ENCODE peak calls at places on chromosomes 13 and 19, in six cellular contexts. Y is neural progenitor cell, M is transverse colon, T is astrocyte, F is PC-9, J is H9. H is an unnamed sample.

GRCh38 chr13:23588576-23589141 is 18.4 kb downstream of the TNFRSF19 start:
- DNase-seq in M (no peak), Y (no peak), T (no peak), F (no peak), J (no peak), H (no peak)

GRCh38 chr19:17089238-17089637 is 13.7 kb downstream of the MYO9B start:
- DNase-seq in F (no peak), J (no peak), M (no peak), T (peak), Y (no peak), H (no peak)

GRCh38 chr19:11535792-11536595 is 2.7 kb upstream of the CNN1 start:
- DNase-seq in Y (peak), T (peak), J (peak), F (peak), M (peak), H (peak)

GRCh38 chr19:16462757-16463250 is 9.0 kb downstream of the EPS15L1 start:
- DNase-seq in F (peak), Y (no peak), T (peak), M (peak), J (no peak), H (no peak)

GRCh38 chr19:33199441-33200265 is 5.5 kb downstream of the LRP3 start:
- DNase-seq in M (no peak), T (no peak), F (no peak), J (no peak), Y (no peak), H (no peak)

GRCh38 chr13:59728896-59729545 is 434.7 kb downstream of the DIAPH3 start:
- DNase-seq in F (no peak), M (no peak), J (no peak), T (no peak), Y (no peak), H (no peak)

GRCh38 chr19:43778651-43779050 is 2.1 kb downstream of the KCNN4 start:
- DNase-seq in J (no peak), T (no peak), F (no peak), Y (no peak), M (no peak), H (no peak)

GRCh38 chr13:34025746-34026145 is 207.8 kb downstream of the RFC3 start:
- DNase-seq in M (no peak), F (no peak), Y (no peak), J (no peak), T (peak), H (no peak)

GRCh38 chr13:91946498-91947070 is 548.2 kb downstream of the GPC5 start:
- DNase-seq in F (no peak), M (no peak), Y (peak), T (peak), J (no peak), H (peak)

GRCh38 chr19:10726268-10726667 is 8.4 kb downstream of the DNM2 start:
- DNase-seq in J (no peak), Y (no peak), F (no peak), M (no peak), T (no peak), H (peak)

GRCh38 chr13:113527272-113527958 is 36.9 kb upstream of the DCUN1D2 start:
- DNase-seq in M (no peak), T (no peak), J (peak), Y (no peak), F (no peak), H (no peak)

GRCh38 chr19:45766919-45767346 is 2.1 kb downstream of the SIX5 start:
- DNase-seq in T (no peak), J (no peak), Y (peak), F (peak), M (no peak), H (peak)

GRCh38 chr19:14383556-14383897 is 2.3 kb downstream of the ADGRE5 start:
- DNase-seq in M (peak), F (no peak), J (no peak), T (no peak), Y (no peak), H (no peak)

GRCh38 chr13:76213423-76213904 is 577.3 kb downstream of the LMO7 start:
- DNase-seq in Y (no peak), T (no peak), F (no peak), J (no peak), M (no peak), H (no peak)

GRCh38 chr13:85557651-85558050 is 241.6 kb downstream of the SLITRK6 start:
- DNase-seq in Y (no peak), J (no peak), T (no peak), M (no peak), F (no peak), H (no peak)

GRCh38 chr19:5952193-5953033 is 25.5 kb downstream of the RANBP3 start:
- DNase-seq in Y (no peak), F (no peak), J (no peak), T (no peak), M (no peak), H (no peak)

GRCh38 chr13:44759723-44760360 is 183.7 kb upstream of the TSC22D1 start:
- DNase-seq in T (peak), Y (no peak), J (no peak), M (no peak), F (peak), H (no peak)

GRCh38 chr19:32566246-32566830 is 14.7 kb upstream of the PDCD5 start:
- DNase-seq in Y (no peak), F (no peak), T (no peak), J (no peak), M (no peak), H (no peak)

GRCh38 chr19:51031880-51032225 is 2.9 kb downstream of the KLK12 start:
- DNase-seq in T (no peak), F (no peak), M (no peak), Y (no peak), J (no peak), H (no peak)

GRCh38 chr13:72643339-72643989 is 84.0 kb downstream of the MZT1 start:
- DNase-seq in M (peak), J (no peak), F (peak), Y (peak), T (peak), H (peak)

GRCh38 chr19:10640361-10640760 is 13.8 kb upstream of the ILF3 start:
- DNase-seq in M (peak), J (no peak), T (no peak), F (no peak), Y (no peak), H (no peak)

GRCh38 chr13:32443111-32443510 is 15.2 kb upstream of the N4BP2L1 start:
- DNase-seq in F (no peak), M (peak), Y (no peak), J (no peak), T (no peak), H (peak)

GRCh38 chr13:74129500-74130144 is 4.6 kb downstream of the KLF12 start:
- DNase-seq in M (peak), F (peak), Y (no peak), J (no peak), T (no peak), H (no peak)

GRCh38 chr19:35264281-35265125 is 4.3 kb upstream of the USF2 start:
- DNase-seq in T (no peak), J (peak), Y (no peak), M (peak), F (no peak), H (peak)

GRCh38 chr13:99415014-99415650 is 86.1 kb upstream of the TM9SF2 start:
- DNase-seq in T (no peak), F (no peak), Y (no peak), J (no peak), M (no peak), H (no peak)

GRCh38 chr13:106701810-106702341 is 133.9 kb upstream of the ARGLU1 start:
- DNase-seq in M (no peak), Y (no peak), F (no peak), T (no peak), J (no peak), H (no peak)

GRCh38 chr19:2579678-2580280 is 103.9 kb downstream of the GADD45B start:
- DNase-seq in T (no peak), M (no peak), F (no peak), J (no peak), Y (no peak), H (no peak)

GRCh38 chr19:48569814-48570213 is 17.8 kb downstream of the SULT2B1 start:
- DNase-seq in J (no peak), F (no peak), M (no peak), T (peak), Y (peak), H (no peak)

GRCh38 chr13:24267801-24268200 is 41.6 kb upstream of the C1QTNF9 start:
- DNase-seq in F (no peak), T (no peak), M (no peak), J (no peak), Y (no peak), H (no peak)

GRCh38 chr13:97238883-97239282 is 16.8 kb downstream of the MBNL2 start:
- DNase-seq in F (no peak), M (no peak), Y (no peak), J (no peak), T (no peak), H (no peak)

GRCh38 chr19:45922281-45922680 is 7.7 kb upstream of the NANOS2 start:
- DNase-seq in M (no peak), J (peak), T (no peak), F (no peak), Y (peak), H (no peak)

GRCh38 chr13:36915106-36915505 is 4.9 kb downstream of the SMAD9 start:
- DNase-seq in T (no peak), F (no peak), Y (no peak), J (no peak), M (no peak), H (no peak)

GRCh38 chr19:5434970-5435641 is 20.1 kb upstream of the ZNRF4 start:
- DNase-seq in T (peak), Y (no peak), M (no peak), J (no peak), F (no peak), H (no peak)

GRCh38 chr19:35995655-35995993 is 636 bp downstream of the SDHAF1 start:
- DNase-seq in Y (peak), M (peak), F (no peak), J (peak), T (no peak), H (peak)

GRCh38 chr13:27925220-27925991 is 5.6 kb downstream of the PDX1 start:
- DNase-seq in Y (no peak), F (no peak), T (no peak), M (no peak), J (no peak), H (no peak)
- H3K27ac ChIP-seq in Y (no peak), F (no peak), T (no peak), M (no peak), J (no peak), H (no peak)

GRCh38 chr19:18439025-18439909 is 1.3 kb upstream of the ISYNA1 start:
- DNase-seq in M (no peak), J (no peak), F (no peak), Y (peak), T (peak), H (peak)

GRCh38 chr19:18441804-18442788 is 4.2 kb upstream of the ISYNA1 start:
- DNase-seq in Y (no peak), J (no peak), F (no peak), M (no peak), T (no peak), H (no peak)

GRCh38 chr19:18440936-18441803 is 3.2 kb upstream of the ISYNA1 start:
- DNase-seq in F (no peak), M (no peak), Y (no peak), T (no peak), J (no peak), H (peak)

GRCh38 chr19:18439910-18440237 is 1.9 kb upstream of the ISYNA1 start:
- DNase-seq in F (no peak), T (no peak), J (no peak), Y (no peak), M (no peak), H (no peak)

DNA sequence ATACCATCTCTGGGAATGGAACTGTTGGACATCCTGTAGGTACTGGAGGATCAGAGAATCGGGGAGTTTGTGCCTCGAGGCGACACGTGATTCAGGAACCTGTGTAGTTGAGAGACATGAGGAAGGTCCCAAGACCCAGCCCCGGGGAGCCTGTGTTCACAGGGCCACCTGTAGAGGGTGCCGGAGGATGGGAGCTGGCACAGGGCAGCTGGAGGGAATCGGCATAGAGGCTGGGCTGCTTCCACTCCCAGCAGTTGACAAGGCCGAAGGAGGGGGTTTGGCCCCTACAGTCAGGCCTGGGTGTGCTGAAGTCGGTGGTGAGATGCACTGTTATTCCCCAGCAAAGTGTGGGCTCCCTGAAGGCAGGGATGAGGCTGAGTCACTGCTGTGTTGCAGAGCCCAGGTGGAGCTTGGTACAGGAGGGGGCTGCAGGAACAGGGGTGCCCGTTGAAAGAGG is 2.5 kb upstream of the ISYNA1 start:
- DNase-seq in Y (no peak), F (peak), M (no peak), J (no peak), T (no peak), H (no peak)
- TF ChIP-seq CTCF in Y (peak), F (peak), M (peak), J (peak), T (no peak), H (no peak)

DNA sequence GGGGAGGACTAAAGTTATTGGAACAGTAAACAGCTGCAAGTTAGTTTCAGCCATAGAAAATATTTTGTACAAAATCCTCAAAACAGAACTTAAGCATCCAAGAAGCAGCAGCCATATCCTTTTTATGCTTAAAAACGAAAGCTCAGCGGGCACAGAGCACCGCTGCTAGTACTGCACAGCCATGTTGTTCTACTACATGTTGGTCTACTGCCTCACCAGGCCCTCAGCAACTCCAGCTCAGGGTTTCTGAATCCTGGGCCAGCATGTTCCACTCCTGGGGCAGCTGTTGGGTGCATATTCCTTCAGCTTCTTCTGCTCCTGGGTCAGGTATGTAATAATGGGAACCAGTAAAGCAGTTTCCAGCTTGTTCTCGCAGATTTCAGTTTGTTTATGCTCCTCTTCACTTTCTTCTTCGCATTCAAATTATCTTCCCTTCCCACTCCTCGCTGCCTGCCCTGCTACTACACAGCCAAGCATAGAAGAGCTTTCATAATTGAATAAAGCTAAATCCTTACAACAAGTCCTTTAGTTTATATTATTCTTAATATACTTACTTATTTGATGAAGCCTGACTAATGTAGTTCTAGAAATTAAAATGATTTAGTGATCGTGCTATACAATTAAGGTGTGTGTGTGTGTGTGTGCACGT is 820.5 kb upstream of the ATXN8OS start:
- DNase-seq in J (no peak), F (no peak), Y (no peak), M (no peak), T (no peak), H (no peak)
- H3K27ac ChIP-seq in J (no peak), F (no peak), Y (no peak), M (no peak), T (no peak), H (no peak)

DNA sequence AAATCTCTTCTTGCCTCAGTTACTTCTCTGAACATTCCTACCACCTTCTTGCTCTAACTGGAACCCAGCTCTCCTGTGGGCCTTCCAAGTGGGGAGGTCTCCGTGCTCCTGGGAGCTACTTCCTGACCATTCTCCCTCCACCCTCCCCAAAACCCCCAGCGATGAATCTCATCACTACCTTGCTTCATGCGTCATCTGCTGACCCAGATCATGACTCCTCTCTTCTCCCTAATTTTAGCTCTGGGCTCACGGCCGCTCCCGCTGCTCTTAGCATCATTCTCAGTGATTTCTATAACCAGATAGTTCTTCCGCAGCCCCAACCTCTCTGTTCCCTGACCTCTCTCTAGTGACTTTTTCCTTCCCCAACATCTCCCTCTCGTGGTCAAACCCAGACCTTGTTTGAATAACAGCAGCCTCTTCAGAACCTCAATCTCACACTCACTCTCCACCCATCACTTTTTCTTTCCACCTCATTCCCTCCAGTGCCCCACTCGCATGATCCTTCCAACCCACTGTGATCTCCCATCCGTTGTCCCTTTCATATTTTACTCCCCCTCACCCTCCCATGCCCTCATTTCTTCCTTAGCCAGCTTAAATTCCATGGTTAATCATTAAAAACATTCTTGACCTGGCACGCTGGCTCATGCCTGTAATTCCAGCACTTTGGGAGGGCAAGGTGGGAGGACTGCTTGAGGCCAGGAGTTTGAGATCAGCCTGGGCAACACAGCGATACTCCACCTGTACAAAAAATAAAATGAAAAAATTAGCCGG is 21.8 kb downstream of the MRPS12 start:
- DNase-seq in J (peak), M (peak), T (no peak), F (peak), Y (peak), H (peak)
- TF ChIP-seq CTCF in J (peak), M (peak), T (peak), F (peak), Y (peak), H (no peak)

GRCh38 chr19:38698225-38699026 is 45.8 kb downstream of the CAPN12 start:
- DNase-seq in F (no peak), Y (peak), J (no peak), M (no peak), T (no peak), H (no peak)
- H3K27ac ChIP-seq in F (no peak), Y (peak), J (no peak), M (peak), T (no peak), H (no peak)

DNA sequence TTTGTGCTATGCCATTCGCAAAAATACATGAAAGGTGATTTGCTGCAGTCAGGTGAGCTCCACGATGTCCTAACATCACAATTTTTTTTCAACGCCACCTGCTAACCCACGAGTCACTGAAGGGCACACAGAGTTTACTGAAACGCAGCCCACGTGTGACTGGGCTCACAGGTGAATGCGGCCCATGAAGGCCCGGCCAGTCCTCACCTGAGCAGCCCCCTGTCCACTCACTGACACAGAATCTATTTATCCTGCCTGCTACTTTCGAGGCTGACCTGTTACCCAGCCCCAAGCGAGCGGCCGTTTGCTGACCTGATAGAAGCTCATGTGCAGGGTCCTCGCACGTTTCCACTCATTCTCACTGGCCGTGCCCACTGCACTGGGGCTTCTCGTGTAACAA is 121.9 kb upstream of the SOX1 start:
- DNase-seq in J (no peak), Y (no peak), M (no peak), T (no peak), F (no peak), H (no peak)
- TF ChIP-seq CTCF in J (no peak), Y (no peak), M (no peak), T (no peak), F (no peak), H (no peak)

GRCh38 chr13:21012211-21012610 is 49.2 kb downstream of the LATS2 start:
- DNase-seq in J (peak), F (no peak), M (no peak), T (peak), Y (no peak), H (no peak)

GRCh38 chr13:21013682-21014038 is 47.7 kb downstream of the LATS2 start:
- DNase-seq in T (no peak), M (no peak), F (no peak), Y (no peak), J (no peak), H (no peak)

GRCh38 chr13:21010621-21011020 is 50.8 kb downstream of the LATS2 start:
- DNase-seq in J (peak), M (no peak), Y (no peak), F (no peak), T (no peak), H (no peak)

GRCh38 chr13:21012841-21013681 is 48.3 kb downstream of the LATS2 start:
- DNase-seq in J (no peak), M (no peak), Y (no peak), F (no peak), T (peak), H (no peak)

GRCh38 chr13:21011378-21011777 is 50.0 kb downstream of the LATS2 start:
- DNase-seq in T (peak), F (no peak), Y (no peak), M (no peak), J (no peak), H (no peak)
- H3K27ac ChIP-seq in T (peak), F (no peak), Y (no peak), M (no peak), J (no peak), H (no peak)

DNA sequence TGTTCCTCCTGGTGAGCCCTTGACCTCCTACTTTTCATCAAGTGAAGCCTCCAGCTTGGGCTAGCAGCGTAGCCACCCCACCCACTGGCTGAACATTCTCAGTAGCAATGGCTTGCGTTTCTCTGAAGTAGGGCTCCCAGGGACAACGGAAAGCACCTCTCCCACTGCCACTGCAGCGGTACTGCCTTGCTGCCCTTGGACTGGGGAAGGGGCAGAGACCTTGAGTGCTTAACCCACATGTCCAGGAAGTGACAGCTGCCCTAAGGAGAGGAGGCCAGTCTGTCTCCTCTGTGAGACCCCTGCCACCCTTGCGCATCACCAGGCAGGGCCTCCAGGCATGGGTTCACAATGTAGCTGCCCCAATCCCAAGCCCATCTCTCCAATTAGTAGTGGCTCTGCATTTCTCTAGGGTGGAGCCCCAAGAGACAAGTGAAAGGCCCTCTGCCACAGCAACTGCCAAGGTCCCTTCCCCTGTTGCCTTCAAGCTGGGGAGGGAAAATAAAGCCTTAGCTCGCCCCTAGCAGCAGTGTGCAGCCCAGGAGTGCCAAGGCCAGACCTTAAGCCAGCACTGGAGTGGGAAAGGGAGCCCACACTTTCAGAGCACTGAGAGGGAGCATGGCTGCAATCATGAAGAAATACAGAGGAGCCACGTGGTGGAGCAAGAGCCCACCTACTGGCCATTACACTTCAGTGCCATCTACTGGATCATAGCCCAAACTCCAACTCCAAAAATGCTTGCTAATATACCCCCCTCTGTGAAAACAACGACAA is 175.9 kb upstream of the TRPC4 start:
- DNase-seq in M (no peak), Y (peak), F (peak), J (peak), T (peak), H (no peak)
- TF ChIP-seq CTCF in M (no peak), Y (peak), F (peak), J (peak), T (peak), H (no peak)

H was measured in testis.